ENCODE peak calls at places on chromosomes 11 and 22, in seven cellular contexts. W, J, F, T, U, K and A are unnamed samples. For H3K4me1, the result is how much of the 10 kb centered on the place peaks cover.

GRCh38 chr11:109527496-109527895 is 105.5 kb downstream of the C11orf87 start:
- DNase-seq in K (no peak), J (no peak), F (peak), W (no peak), U (no peak), T (no peak), A (no peak)

GRCh38 chr11:30143098-30143705 is 87.6 kb upstream of the FSHB start:
- DNase-seq in W (peak), K (no peak), J (no peak), U (no peak), T (peak), F (peak), A (no peak)

GRCh38 chr11:102615077-102615893 is 9.8 kb downstream of the MMP20 start:
- DNase-seq in T (no peak), F (no peak), U (no peak), K (no peak), J (no peak), W (no peak), A (no peak)

GRCh38 chr11:29328961-29329441 is 687.8 kb downstream of the KCNA4 start:
- DNase-seq in F (peak), J (no peak), T (peak), K (no peak), W (peak), U (no peak), A (no peak)

GRCh38 chr11:2586091-2586792 is 113.6 kb downstream of the KCNQ1OT1 start:
- DNase-seq in F (no peak), W (no peak), K (no peak), J (peak), U (peak), T (no peak), A (no peak)

GRCh38 chr11:31809857-31810778 is 1.0 kb downstream of the PAX6 start:
- DNase-seq in W (peak), T (peak), K (no peak), U (no peak), F (peak), J (no peak), A (no peak)

GRCh38 chr11:65871811-65872548 is 620 bp downstream of the EFEMP2 start:
- DNase-seq in W (no peak), J (no peak), T (peak), F (no peak), K (no peak), U (no peak), A (no peak)

GRCh38 chr11:102552447-102553200 is 22.1 kb upstream of the MMP7 start:
- DNase-seq in W (peak), U (no peak), J (no peak), F (peak), K (no peak), T (peak), A (no peak)

GRCh38 chr11:76802151-76802550 is 19.0 kb downstream of the TSKU start:
- DNase-seq in K (no peak), J (peak), F (no peak), T (no peak), W (no peak), U (no peak), A (no peak)

GRCh38 chr11:119660166-119660720 is 68.8 kb downstream of the NECTIN1 start:
- DNase-seq in K (no peak), J (no peak), U (no peak), W (no peak), T (no peak), F (no peak), A (no peak)

DNA sequence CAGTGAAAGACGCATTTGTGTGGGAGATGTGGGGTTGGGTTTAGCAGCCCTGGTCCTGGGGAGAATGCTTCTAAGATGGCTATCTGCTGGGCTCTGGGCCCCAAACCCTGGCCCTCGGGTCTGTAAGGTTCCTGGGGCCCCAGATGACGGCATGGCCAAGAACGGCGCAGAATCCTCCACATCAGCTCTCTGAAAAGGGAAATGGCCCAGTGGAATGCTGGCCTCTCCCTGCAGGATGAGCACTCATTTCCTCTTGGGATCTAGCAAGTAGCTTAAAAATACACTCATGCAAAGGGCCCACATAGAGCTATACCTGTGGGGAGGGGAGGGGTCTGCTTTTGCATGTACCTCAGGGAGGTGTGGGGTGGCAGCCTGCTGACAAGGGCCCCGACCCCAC is 37.5 kb upstream of the LINC01488 start:
- DNase-seq in T (no peak), W (no peak), J (no peak), U (no peak), K (no peak), F (peak), A (no peak)
- H3K4me3 ChIP-seq in T (no peak), W (peak), J (peak), U (no peak), K (peak), F (peak), A (peak)

DNA sequence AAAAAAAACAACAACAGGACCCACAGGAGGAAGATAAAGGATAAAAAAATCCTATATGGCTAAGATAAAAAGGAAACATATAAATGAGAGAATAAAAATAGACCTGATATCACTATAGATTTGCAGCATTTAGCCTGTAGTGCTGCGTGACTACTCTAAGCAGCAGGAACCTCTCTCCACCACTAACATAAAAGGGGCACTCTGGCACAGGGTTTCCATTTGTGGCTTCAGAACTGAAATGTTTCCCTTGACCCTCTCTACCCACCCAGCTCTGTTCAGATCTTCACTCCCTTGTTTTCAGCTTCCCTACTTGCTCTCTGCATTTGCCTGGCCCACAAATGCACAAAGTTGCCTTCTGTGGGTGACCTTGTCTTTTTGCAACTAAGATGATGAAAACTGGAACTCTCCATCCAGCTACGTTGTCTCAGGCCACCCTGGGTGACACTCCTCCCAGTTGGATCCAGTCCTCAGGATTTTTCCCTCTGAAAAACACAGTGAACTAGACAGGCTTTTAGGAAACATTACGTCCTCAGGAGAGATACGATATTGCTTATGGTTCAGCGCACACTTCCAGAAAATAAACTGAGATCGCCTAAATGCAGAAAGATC is 19.8 kb upstream of the PSMA1 start:
- DNase-seq in F (no peak), U (peak), J (no peak), T (no peak), K (no peak), W (no peak), A (no peak)
- TF ChIP-seq CTCF in F (no peak), U (no peak), J (no peak), T (no peak), K (no peak), W (no peak), A (no peak)

GRCh38 chr22:36449776-36450175 is 31.7 kb downstream of the TXN2 start:
- DNase-seq in W (no peak), K (no peak), F (no peak), U (peak), J (no peak), T (no peak), A (no peak)
- H3K4me1 ChIP-seq in W (under half), K (under half), F (under half), U (under half), J (under half), T (under half), A (under half)

DNA sequence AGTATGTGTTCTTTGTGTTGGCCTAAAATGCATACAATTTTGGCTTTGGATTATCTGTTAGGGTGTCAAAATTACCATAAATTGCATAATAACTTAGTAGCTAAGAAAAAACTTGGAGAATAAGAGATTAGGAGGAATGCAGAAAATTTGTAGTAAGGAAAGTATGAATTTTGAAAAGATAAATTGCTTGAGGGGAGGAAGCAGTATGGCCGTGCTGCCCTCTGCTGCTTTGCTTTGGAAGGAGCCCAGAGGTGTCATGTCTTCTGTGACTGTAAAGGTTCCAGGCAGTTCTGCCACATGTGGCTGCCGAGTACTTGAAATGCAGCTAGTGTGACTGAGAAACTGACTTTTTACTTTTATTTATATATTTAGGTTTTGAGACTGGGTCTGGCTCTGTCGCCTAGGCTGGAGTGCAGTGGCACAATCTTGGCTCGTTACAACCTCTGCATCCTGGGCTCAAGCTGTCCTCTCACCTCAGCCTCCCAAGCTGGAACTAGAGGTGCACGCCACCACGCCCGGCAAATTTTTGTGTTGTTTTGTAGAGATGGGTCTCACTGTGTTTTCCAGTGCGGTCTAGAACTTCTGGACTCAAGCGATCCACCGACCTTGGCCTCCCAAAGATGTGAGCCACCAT is 1.8 kb downstream of the ADSL start:
- DNase-seq in U (no peak), T (peak), J (no peak), K (no peak), F (peak), W (peak), A (no peak)
- H3K4me3 ChIP-seq in U (peak), T (peak), J (no peak), K (no peak), F (no peak), W (peak), A (no peak)

DNA sequence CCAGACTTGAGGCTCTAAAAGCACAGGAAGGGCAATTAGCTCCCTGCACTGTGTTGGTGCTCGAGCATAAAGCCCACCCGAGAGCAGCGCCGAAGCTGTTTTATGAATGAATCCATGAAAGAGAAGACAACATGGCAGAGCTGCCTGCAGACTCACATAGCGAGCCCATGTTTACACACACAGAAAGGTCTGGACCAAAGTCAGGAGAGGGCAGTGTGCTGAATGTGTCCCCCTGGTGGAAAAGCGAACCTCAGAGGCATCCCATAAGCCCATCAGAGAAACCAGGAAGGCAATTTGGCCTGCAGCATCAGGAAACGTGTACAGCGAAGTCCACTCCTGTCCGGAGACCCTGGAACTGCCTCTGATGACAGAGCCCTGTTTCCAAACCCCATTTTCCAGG is 37.1 kb downstream of the CHRDL2 start:
- DNase-seq in T (no peak), U (no peak), K (no peak), F (peak), J (no peak), W (no peak), A (no peak)
- TF ChIP-seq CTCF in T (peak), U (peak), K (no peak), F (peak), J (no peak), W (peak), A (no peak)

GRCh38 chr11:126366064-126366822 is 10.8 kb downstream of the ST3GAL4 start:
- DNase-seq in T (no peak), J (no peak), W (no peak), K (no peak), U (no peak), F (no peak), A (no peak)

GRCh38 chr11:126360049-126360446 is 4.6 kb downstream of the ST3GAL4 start:
- DNase-seq in J (no peak), F (no peak), W (no peak), U (no peak), K (no peak), T (no peak), A (no peak)

GRCh38 chr11:126363706-126364245 is 8.3 kb downstream of the ST3GAL4 start:
- DNase-seq in T (no peak), W (no peak), U (no peak), J (no peak), F (no peak), K (no peak), A (no peak)

GRCh38 chr11:126361400-126361799 is 5.9 kb downstream of the ST3GAL4 start:
- DNase-seq in W (no peak), F (no peak), T (no peak), J (no peak), U (no peak), K (no peak), A (no peak)

GRCh38 chr11:126362879-126363655 is 7.6 kb downstream of the ST3GAL4 start:
- DNase-seq in U (no peak), K (no peak), J (no peak), F (no peak), T (no peak), W (no peak), A (no peak)
- H3K4me1 ChIP-seq in U (under half), K (under half), J (under half), F (under half), T (under half), W (under half), A (under half)

GRCh38 chr11:67372232-67372992 is 986 bp downstream of the CLCF1 start:
- DNase-seq in J (no peak), U (no peak), F (no peak), W (no peak), K (no peak), T (peak), A (no peak)

GRCh38 chr11:67372993-67373915 is at the start of gene CLCF1:
- DNase-seq in K (no peak), U (peak), W (peak), F (peak), T (peak), J (peak), A (no peak)

GRCh38 chr11:67374571-67375276 is 1.3 kb upstream of the CLCF1 start:
- DNase-seq in W (peak), F (no peak), J (no peak), T (no peak), K (no peak), U (no peak), A (no peak)

GRCh38 chr11:67375320-67376021 is 2.1 kb upstream of the CLCF1 start:
- DNase-seq in F (no peak), T (no peak), J (no peak), U (no peak), W (peak), K (no peak), A (no peak)

DNA sequence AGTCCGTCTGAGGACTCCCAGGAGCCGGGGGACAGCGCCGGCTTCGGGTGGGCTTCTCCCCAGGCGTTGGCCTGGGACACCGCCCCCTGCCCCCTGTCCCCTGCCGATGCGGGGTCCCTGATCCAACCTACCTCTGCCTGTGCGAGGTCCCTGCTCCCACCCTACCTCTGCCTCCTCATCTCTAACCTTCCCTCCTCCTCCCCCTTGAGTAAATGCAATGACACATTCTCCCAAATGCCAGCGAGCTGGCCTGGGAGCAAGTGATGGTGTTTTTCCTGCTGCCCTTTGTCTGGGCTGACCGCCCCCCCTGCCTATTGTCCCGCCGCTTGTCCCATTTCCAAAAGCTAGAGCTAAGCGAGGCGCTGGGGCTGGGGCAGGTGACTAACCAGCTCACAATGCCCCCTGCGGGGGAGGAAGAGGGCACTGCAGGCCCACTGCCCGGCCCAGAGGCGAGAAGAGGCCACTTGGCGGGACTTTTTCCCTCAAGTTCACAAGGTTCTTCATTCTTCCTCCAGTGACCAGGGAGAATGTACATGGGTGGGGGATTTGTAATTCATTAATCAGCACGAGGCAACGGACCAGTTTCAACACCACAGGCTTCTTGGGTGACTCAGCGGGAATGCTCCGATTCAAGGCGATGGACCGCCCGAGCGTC is 645 bp upstream of the CLCF1 start:
- DNase-seq in T (peak), U (peak), J (peak), F (peak), K (peak), W (peak), A (no peak)
- H3K4me3 ChIP-seq in T (peak), U (peak), J (peak), F (peak), K (peak), W (peak), A (peak)

GRCh38 chr11:13009921-13010736 is 1.0 kb downstream of the RASSF10 start:
- DNase-seq in J (no peak), T (peak), W (peak), U (peak), F (peak), K (no peak), A (no peak)

GRCh38 chr11:13009476-13009920 is 382 bp downstream of the RASSF10 start:
- DNase-seq in U (no peak), F (no peak), K (no peak), W (no peak), J (no peak), T (no peak), A (no peak)

GRCh38 chr11:13007182-13007581 is 1.9 kb upstream of the RASSF10 start:
- DNase-seq in T (no peak), W (no peak), F (no peak), J (no peak), U (no peak), K (no peak), A (no peak)

GRCh38 chr11:13007702-13008435 is 1.2 kb upstream of the RASSF10 start:
- DNase-seq in T (no peak), W (peak), J (no peak), U (no peak), K (no peak), F (no peak), A (no peak)

GRCh38 chr11:13008625-13009475 is at the start of gene RASSF10:
- DNase-seq in U (no peak), F (no peak), W (peak), J (peak), K (no peak), T (peak), A (no peak)
- TF ChIP-seq CTCF in U (no peak), F (no peak), W (no peak), J (no peak), K (no peak), T (no peak), A (no peak)